ENCODE peak calls at places on chromosomes 7 and 10, in ten cellular contexts. V is HTR-8/SVneo; Q is activated T-cell treated with anti-CD3 and anti-CD28 coated beads, Interleukin-2, amount 50 U/mL, for 48 hours; U is colonic mucosa; E is NCI-H1436; B is HFF-Myc; F is MM.1S; S is stimulated activated naive CD8-positive, alpha-beta T cell treated with anti-CD3 and anti-CD28 coated beads, Interleukin-15, amount 100 ng/mL, for 72 hours; D is prostate gland; H is body of pancreas. A is an unnamed sample.

GRCh38 chr7:1642291-1642728 is 27.8 kb upstream of the ELFN1 start:
- DNase-seq in V (no peak), Q (no peak), U (no peak), E (no peak), B (no peak), F (no peak), S (no peak), D (no peak), H (no peak), A (no peak)

GRCh38 chr10:8360814-8361509 is 306.5 kb downstream of the GATA3 start:
- DNase-seq in V (no peak), Q (no peak), U (no peak), E (no peak), B (no peak), F (no peak), S (no peak), D (no peak), H (no peak), A (no peak)

GRCh38 chr10:373516-374309 is 238.5 kb downstream of the ZMYND11 start:
- DNase-seq in V (no peak), Q (no peak), U (no peak), E (no peak), B (peak; percentile 74), F (no peak), S (no peak), D (peak; percentile 33), H (peak; percentile 56), A (no peak)

GRCh38 chr7:77980087-77980713 is 181.6 kb downstream of the PHTF2 start:
- DNase-seq in V (no peak), Q (no peak), U (no peak), E (no peak), B (no peak), F (no peak), S (no peak), D (no peak), H (no peak), A (no peak)

GRCh38 chr10:114573330-114574045 is 84.6 kb downstream of the ABLIM1 start:
- DNase-seq in V (no peak), Q (no peak), U (no peak), E (no peak), B (no peak), F (no peak), S (no peak), D (no peak), H (no peak), A (no peak)

GRCh38 chr7:92135100-92135429 is 788 bp upstream of the CYP51A1 start:
- DNase-seq in V (no peak), Q (no peak), U (peak; percentile 30), E (peak; percentile 14), B (no peak), F (peak; percentile 23), S (peak; percentile 8), D (peak; percentile 33), H (peak; percentile 32), A (peak; percentile 45)

GRCh38 chr10:25666276-25666675 is 267.8 kb upstream of the MYO3A start:
- DNase-seq in V (no peak), Q (no peak), U (no peak), E (no peak), B (no peak), F (no peak), S (no peak), D (no peak), H (no peak), A (no peak)

GRCh38 chr7:73437699-73438416 is 4.3 kb downstream of the FZD9 start:
- DNase-seq in V (no peak), Q (no peak), U (no peak), E (no peak), B (no peak), F (no peak), S (no peak), D (no peak), H (no peak), A (no peak)

GRCh38 chr10:50585921-50586739 is 37.6 kb downstream of the SGMS1 start:
- DNase-seq in V (peak; percentile 27), Q (no peak), U (no peak), E (no peak), B (no peak), F (no peak), S (no peak), D (no peak), H (no peak), A (no peak)

GRCh38 chr7:130377178-130377577 is 3.1 kb upstream of the CPA1 start:
- DNase-seq in V (no peak), Q (no peak), U (no peak), E (no peak), B (no peak), F (no peak), S (no peak), D (no peak), H (peak; percentile 82), A (no peak)

GRCh38 chr10:63286754-63287264 is 153.7 kb downstream of the NRBF2 start:
- DNase-seq in V (no peak), Q (no peak), U (no peak), E (no peak), B (no peak), F (peak; percentile 35), S (no peak), D (no peak), H (no peak), A (no peak)

GRCh38 chr10:26739087-26739631 is 41.7 kb downstream of the PDSS1 start:
- DNase-seq in V (no peak), Q (no peak), U (no peak), E (no peak), B (no peak), F (peak; percentile 89), S (no peak), D (no peak), H (no peak), A (no peak)

GRCh38 chr10:50988792-50989191 is 85.5 kb upstream of the PRKG1 start:
- DNase-seq in V (no peak), Q (no peak), U (no peak), E (no peak), B (no peak), F (peak; percentile 21), S (no peak), D (no peak), H (no peak), A (no peak)

GRCh38 chr7:129799350-129799955 is 153.3 kb downstream of the UBE2H start:
- DNase-seq in V (no peak), Q (no peak), U (no peak), E (no peak), B (no peak), F (no peak), S (no peak), D (no peak), H (no peak), A (no peak)

GRCh38 chr10:9786576-9786975 is 1231.1 kb upstream of the CELF2 start:
- DNase-seq in V (no peak), Q (no peak), U (no peak), E (no peak), B (no peak), F (no peak), S (no peak), D (no peak), H (no peak), A (no peak)

GRCh38 chr10:85888004-85888403 is 478.6 kb downstream of the GRID1 start:
- DNase-seq in V (no peak), Q (no peak), U (no peak), E (no peak), B (no peak), F (no peak), S (no peak), D (no peak), H (no peak), A (no peak)

GRCh38 chr7:157046681-157047080 is 36.2 kb upstream of the MNX1 start:
- DNase-seq in V (peak; percentile 41), Q (no peak), U (no peak), E (no peak), B (no peak), F (no peak), S (no peak), D (no peak), H (no peak), A (no peak)

GRCh38 chr10:52701647-52702046 is 70.9 kb downstream of the MBL2 start:
- DNase-seq in V (no peak), Q (no peak), U (no peak), E (no peak), B (peak; percentile 22), F (no peak), S (no peak), D (no peak), H (no peak), A (no peak)

GRCh38 chr7:26135551-26135950 is 16.4 kb upstream of the NFE2L3 start:
- DNase-seq in V (no peak), Q (no peak), U (no peak), E (no peak), B (no peak), F (no peak), S (no peak), D (no peak), H (no peak), A (no peak)

GRCh38 chr7:56105508-56105907 is 768 bp downstream of the CHCHD2 start:
- DNase-seq in V (no peak), Q (no peak), U (peak; percentile 36), E (no peak), B (peak; percentile 37), F (peak; percentile 49), S (no peak), D (no peak), H (peak; percentile 46), A (peak; percentile 28)

GRCh38 chr10:70418229-70418628 is 14.3 kb downstream of the EIF4EBP2 start:
- DNase-seq in V (no peak), Q (no peak), U (no peak), E (no peak), B (no peak), F (no peak), S (no peak), D (no peak), H (no peak), A (no peak)

A was measured in left colon.